ENCODE peak calls at places on chromosomes 7 and 10, in seven cellular contexts. W is fibroblast of lung, T is HFF-Myc, A is natural killer cell, N is neural crest cell, E is fibroblast of villous mesenchyme, L is RWPE1. O is an unnamed sample.

GRCh38 chr10:971150-971542 is 17.1 kb upstream of the GTPBP4 start:
- DNase-seq in W (peak; percentile 52), T (no peak), A (no peak), N (no peak), E (peak; percentile 69), L (no peak), O (no peak)

GRCh38 chr7:27923308-27923980 is 183.5 kb downstream of the TAX1BP1 start:
- DNase-seq in W (no peak), T (no peak), A (no peak), N (no peak), E (peak; percentile 59), L (no peak), O (no peak)

GRCh38 chr10:4062072-4062471 is 277.1 kb upstream of the KLF6 start:
- DNase-seq in W (peak; percentile 78), T (no peak), A (no peak), N (no peak), E (no peak), L (no peak), O (no peak)

GRCh38 chr7:142112086-142112485 is 568 bp downstream of the MGAM2 start:
- DNase-seq in W (no peak), T (no peak), A (no peak), N (no peak), E (no peak), L (no peak), O (no peak)

GRCh38 chr7:1591396-1591795 is 21.6 kb upstream of the PSMG3 start:
- DNase-seq in W (no peak), T (no peak), A (no peak), N (no peak), E (no peak), L (no peak), O (no peak)

GRCh38 chr10:129711261-129711660 is 244.2 kb downstream of the MGMT start:
- DNase-seq in W (no peak), T (no peak), A (no peak), N (no peak), E (no peak), L (no peak), O (no peak)

GRCh38 chr7:137987968-137988367 is 13.9 kb downstream of the CREB3L2 start:
- DNase-seq in W (no peak), T (no peak), A (no peak), N (no peak), E (no peak), L (no peak), O (no peak)

GRCh38 chr7:157397751-157398691 is 61.2 kb downstream of the DNAJB6 start:
- DNase-seq in W (peak; percentile 73), T (peak; percentile 67), A (no peak), N (peak; percentile 29), E (peak; percentile 89), L (peak; percentile 9), O (peak; percentile 60)

GRCh38 chr7:44918029-44918428 is 32.7 kb upstream of the PURB start:
- DNase-seq in W (no peak), T (no peak), A (no peak), N (no peak), E (no peak), L (no peak), O (no peak)

GRCh38 chr7:112481833-112482669 is 1.3 kb downstream of the LSMEM1 start:
- DNase-seq in W (peak; percentile 90), T (peak; percentile 52), A (no peak), N (no peak), E (peak; percentile 91), L (peak; percentile 82), O (no peak)

GRCh38 chr7:143884276-143884977 is 17.5 kb downstream of the TCAF1 start:
- DNase-seq in W (no peak), T (no peak), A (no peak), N (no peak), E (no peak), L (no peak), O (no peak)

GRCh38 chr10:58393317-58393716 is 8.1 kb downstream of the TFAM start:
- DNase-seq in W (peak; percentile 47), T (no peak), A (no peak), N (no peak), E (peak; percentile 42), L (no peak), O (no peak)

GRCh38 chr7:123343611-123344010 is 143.8 kb upstream of the SLC13A1 start:
- DNase-seq in W (no peak), T (no peak), A (no peak), N (no peak), E (peak; percentile 13), L (no peak), O (no peak)

DNA sequence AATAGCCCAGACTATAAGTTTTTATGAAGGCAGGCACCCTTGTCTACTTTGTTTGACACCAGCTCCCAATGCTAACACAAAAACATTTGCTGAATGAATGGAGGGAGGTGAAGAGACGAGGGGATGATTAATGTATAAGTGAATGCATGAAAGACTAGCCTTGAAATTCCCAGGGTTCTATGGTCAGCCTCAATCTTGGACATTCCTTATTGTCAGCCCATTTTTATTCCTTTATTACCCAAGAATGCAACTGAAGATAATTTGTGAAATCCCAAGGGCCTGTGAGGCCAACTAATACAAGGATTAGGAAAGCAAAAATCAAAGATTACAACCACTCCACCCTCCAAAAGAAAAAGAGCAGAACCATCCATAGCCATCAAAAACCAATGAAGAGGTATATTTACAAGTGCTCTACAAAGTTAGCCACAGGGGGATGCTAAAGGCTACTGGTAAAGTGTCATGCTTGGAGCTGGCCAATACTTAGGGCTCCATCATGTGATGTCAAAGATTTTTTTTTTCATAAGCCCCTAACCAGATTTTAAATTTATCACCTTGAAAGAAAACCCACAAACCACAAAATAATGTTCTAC is 40.0 kb upstream of the ASAH2 start:
- DNase-seq in W (peak; percentile 49), T (no peak), A (no peak), N (no peak), E (peak; percentile 47), L (no peak), O (no peak)
- TF ChIP-seq CTCF in W (peak; percentile 52), T (no peak), A (no peak), N (no peak), E (peak; percentile 72), L (no peak), O (no peak)

DNA sequence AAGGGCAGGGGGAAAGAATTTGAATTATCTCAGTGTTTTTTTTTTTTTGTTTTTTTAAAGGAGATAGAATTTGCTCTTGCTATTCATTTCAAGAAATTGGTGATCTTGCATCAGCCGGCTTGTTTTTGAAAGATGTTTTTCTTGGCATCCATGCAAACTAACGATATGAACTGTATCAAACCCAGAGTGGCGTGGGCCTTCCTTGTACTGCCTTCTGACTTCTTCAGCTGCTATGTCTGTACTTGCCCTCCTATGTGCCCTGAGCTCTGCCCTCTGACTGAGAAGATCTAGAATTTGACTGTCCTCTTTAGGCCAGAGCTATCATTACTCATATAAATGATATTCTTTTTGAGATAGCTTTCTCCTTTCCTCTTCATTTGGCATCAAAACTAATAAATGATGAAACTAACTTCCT is 183.1 kb downstream of the EXOC4 start:
- DNase-seq in W (peak; percentile 95), T (no peak), A (no peak), N (no peak), E (peak; percentile 64), L (peak; percentile 40), O (no peak)
- TF ChIP-seq CTCF in W (no peak), T (no peak), A (no peak), N (no peak), E (no peak), L (peak; percentile 37), O (no peak)

DNA sequence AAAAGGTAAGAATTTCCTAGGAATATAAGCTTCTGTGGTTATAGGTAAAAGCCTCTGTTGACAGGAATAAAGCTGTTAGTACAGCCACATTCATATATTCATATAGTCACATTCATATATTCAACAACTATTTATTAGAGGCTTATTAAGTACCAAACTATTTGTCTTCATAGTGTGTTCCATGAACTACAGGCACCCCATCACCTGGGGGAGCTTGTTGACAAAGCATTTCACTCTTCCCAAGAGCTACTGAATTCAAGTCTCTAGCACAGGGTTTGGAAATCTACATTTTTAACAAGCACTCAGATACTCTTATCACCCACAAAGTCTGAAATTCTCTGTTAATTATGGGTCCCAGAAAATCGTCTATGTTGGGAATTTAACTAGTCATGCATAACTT is 110.6 kb downstream of the RNLS start:
- DNase-seq in W (peak; percentile 40), T (no peak), A (no peak), N (no peak), E (no peak), L (peak; percentile 29), O (no peak)
- TF ChIP-seq CTCF in W (no peak), T (no peak), A (no peak), N (no peak), E (no peak), L (no peak), O (no peak)

GRCh38 chr10:63767512-63767911 is 246.3 kb downstream of the REEP3 start:
- DNase-seq in W (peak; percentile 55), T (no peak), A (no peak), N (no peak), E (peak; percentile 46), L (peak; percentile 19), O (no peak)
- TF ChIP-seq CTCF in W (peak; percentile 14), T (no peak), A (no peak), N (peak; percentile 59), E (peak; percentile 43), L (peak; percentile 51), O (peak; percentile 35)

DNA sequence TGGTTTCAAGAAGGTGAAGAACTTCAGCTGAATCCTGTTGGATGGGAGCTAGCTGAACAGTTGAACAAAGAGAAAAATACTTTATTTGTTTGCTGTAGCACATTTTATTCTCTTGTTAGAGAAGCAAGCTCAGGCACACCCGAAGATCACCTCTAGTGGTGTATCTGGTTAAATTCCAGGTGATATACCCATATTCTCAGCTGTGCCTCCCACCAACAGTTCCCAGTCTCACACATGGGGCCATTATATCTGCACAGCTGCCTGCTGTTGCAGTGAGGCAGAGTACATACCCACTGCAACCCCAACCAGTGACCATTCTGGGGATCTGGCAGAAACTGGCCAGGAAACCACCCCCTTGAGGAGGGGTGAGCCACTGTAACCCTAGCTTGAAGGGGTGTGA is 9.2 kb downstream of the BTAF1 start:
- DNase-seq in W (no peak), T (no peak), A (no peak), N (no peak), E (no peak), L (no peak), O (no peak)
- TF ChIP-seq CTCF in W (no peak), T (no peak), A (no peak), N (peak; percentile 12), E (no peak), L (no peak), O (no peak)

O was measured in glutamatergic neuron.